ENCODE peak calls at places on chromosome 13, in five cellular contexts. Q, Z, I, X and E are unnamed samples.

GRCh38 chr13:97202761-97203160 is 19.4 kb upstream of the MBNL2 start:
- DNase-seq in Q (no peak), I (no peak), X (no peak), Z (no peak), E (no peak)

GRCh38 chr13:48317511-48317981 is 14.0 kb downstream of the RB1 start:
- DNase-seq in Z (no peak), I (peak; percentile 65), Q (no peak), X (peak; percentile 15), E (no peak)

GRCh38 chr13:42119091-42119490 is 70.6 kb downstream of the DGKH start:
- DNase-seq in I (no peak), X (no peak), Z (no peak), Q (no peak), E (no peak)

GRCh38 chr13:48818495-48818961 is 157.2 kb upstream of the FNDC3A start:
- DNase-seq in Q (peak; percentile 98), X (no peak), Z (no peak), I (no peak), E (peak; percentile 92)

GRCh38 chr13:52414963-52415362 is 9.0 kb upstream of the THSD1 start:
- DNase-seq in Z (no peak), I (no peak), Q (peak; percentile 34), X (no peak), E (peak; percentile 77)

GRCh38 chr13:59680429-59681024 is 483.2 kb downstream of the DIAPH3 start:
- DNase-seq in Q (peak; percentile 30), Z (peak; percentile 39), X (no peak), I (no peak), E (peak; percentile 58)

GRCh38 chr13:105168295-105168694 is 1367.2 kb downstream of the EFNB2 start:
- DNase-seq in X (no peak), I (no peak), Z (no peak), Q (no peak), E (no peak)

GRCh38 chr13:101875717-101876393 is 423.4 kb downstream of the ITGBL1 start:
- DNase-seq in I (no peak), Z (no peak), Q (peak; percentile 27), X (no peak), E (peak; percentile 0)

GRCh38 chr13:97261254-97262015 is 39.3 kb downstream of the MBNL2 start:
- DNase-seq in Q (no peak), I (no peak), X (no peak), Z (no peak), E (no peak)

DNA sequence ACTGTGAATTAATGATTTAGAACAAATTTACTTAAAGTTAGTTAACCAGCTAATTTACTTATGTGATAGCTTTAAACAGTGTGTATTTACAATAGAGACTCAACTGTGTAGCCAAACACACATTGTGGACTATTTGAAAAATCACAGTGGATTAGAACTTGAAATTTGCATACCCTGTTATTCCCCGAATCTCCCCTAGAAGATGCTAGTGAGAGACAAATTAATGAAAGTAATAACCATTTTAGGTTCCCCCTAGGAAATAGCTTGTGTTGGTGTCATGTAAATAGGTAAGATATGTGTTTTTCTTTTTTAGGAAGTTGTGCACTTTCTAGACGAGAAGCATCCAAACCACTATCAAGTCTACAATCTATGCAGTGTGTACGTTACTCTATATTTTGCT is 98.5 kb downstream of the C1QTNF9 start:
- DNase-seq in X (no peak), Z (no peak), Q (no peak), I (no peak), E (no peak)
- TF ChIP-seq CTCF in X (no peak), Z (peak; percentile 59), Q (peak; percentile 22), I (no peak), E (no peak)

GRCh38 chr13:68810660-68811059 is 1297.0 kb upstream of the ATXN8OS start:
- DNase-seq in Q (no peak), Z (no peak), X (no peak), I (no peak), E (no peak)
- TF ChIP-seq CTCF in Q (no peak), Z (peak; percentile 23), X (no peak), I (no peak), E (no peak)

GRCh38 chr13:51284339-51284738 is 55.2 kb upstream of the SERPINE3 start:
- DNase-seq in X (no peak), Q (no peak), I (no peak), Z (peak; percentile 5), E (no peak)
- TF ChIP-seq CTCF in X (no peak), Q (no peak), I (no peak), Z (peak; percentile 39), E (no peak)

DNA sequence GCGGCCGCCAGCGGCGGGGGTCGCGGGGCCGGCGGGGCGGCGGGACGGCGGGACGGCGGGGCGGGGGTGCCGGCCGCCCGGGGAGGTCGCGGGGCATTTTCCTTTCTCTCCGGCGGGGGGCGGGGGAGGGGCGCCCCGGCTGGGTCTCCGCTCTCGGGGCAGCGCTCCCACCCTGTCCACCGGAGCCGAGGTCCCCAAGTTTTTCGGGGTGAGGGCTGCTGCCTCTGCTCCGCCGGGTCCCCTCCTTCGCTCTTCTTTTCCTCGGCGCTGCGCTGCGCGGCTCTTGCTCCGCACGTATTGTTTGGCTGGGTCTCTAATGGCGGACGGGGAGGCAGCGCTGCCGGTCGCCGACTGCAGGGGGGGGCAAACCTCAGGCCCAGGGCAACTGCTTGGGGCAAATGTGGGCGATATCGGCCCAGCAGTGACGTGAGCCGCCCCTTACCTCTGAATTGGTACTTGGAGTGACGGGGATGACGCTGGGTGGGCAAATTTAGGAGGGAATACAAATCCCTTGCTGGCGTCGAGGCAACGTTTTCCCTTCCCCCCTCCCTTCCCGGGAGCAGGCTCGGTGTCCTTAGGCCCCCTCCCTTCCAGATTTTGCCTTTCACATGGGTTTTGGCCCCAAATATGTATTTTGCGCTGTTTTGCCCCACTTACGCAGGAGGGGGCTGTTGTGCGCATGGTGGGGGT is 759 bp downstream of the ZMYM2 start:
- DNase-seq in Z (peak; percentile 73), X (peak; percentile 57), Q (peak; percentile 57), I (peak; percentile 77), E (peak; percentile 38)
- TF ChIP-seq CTCF in Z (no peak), X (no peak), Q (no peak), I (no peak), E (peak; percentile 41)

GRCh38 chr13:110885516-110885915 is 29.4 kb downstream of the ANKRD10 start:
- DNase-seq in X (no peak), I (no peak), Z (no peak), Q (no peak), E (no peak)

GRCh38 chr13:110886475-110887241 is 28.2 kb downstream of the ANKRD10 start:
- DNase-seq in Z (no peak), X (no peak), Q (no peak), I (no peak), E (no peak)

GRCh38 chr13:110887242-110887954 is 27.5 kb downstream of the ANKRD10 start:
- DNase-seq in X (no peak), Q (no peak), I (no peak), Z (no peak), E (no peak)

GRCh38 chr13:110887955-110888333 is 26.9 kb downstream of the ANKRD10 start:
- DNase-seq in I (no peak), Q (no peak), Z (no peak), X (no peak), E (no peak)

GRCh38 chr13:110885966-110886365 is 28.9 kb downstream of the ANKRD10 start:
- DNase-seq in Q (no peak), X (no peak), I (no peak), Z (no peak), E (no peak)
- TF ChIP-seq CTCF in Q (no peak), X (no peak), I (no peak), Z (no peak), E (no peak)

DNA sequence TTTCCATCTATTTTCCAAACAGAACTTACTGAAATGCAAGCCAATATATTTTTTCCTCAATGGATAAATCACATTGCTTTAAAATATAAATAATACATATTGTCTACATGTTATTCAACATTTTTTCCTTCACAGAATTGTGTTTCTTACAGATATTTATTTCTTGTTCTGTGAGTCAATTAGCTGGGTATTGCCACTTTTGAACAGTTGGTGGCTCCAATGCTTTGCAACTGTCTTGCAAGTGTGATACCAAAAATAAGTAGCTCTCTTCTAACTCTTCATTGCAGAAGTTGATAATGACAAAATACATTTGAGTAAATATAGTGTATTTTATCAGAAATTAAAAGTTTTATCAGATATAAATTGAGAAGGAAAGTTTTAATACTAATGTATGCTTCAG is 17.1 kb upstream of the GPC5 start:
- DNase-seq in I (no peak), Z (peak; percentile 65), Q (peak; percentile 5), X (no peak), E (peak; percentile 43)
- TF ChIP-seq CTCF in I (no peak), Z (no peak), Q (peak; percentile 19), X (peak; percentile 52), E (peak; percentile 31)